ENCODE peak calls at places on chromosomes 7 and 10, in nine cellular contexts. One of them, this sample, is unnamed.

GRCh38 chr10:11875499-11876281 is 52.5 kb downstream of the PROSER2 start:
- DNase-seq in CD4-positive, CD25-positive, alpha-beta regulatory T cell: no peak
- DNase-seq in cardiac muscle cell: no peak
- DNase-seq in CD8-positive, alpha-beta T cell: no peak
- DNase-seq in CD8-positive, alpha-beta memory T cell: no peak
- DNase-seq in neuronal stem cell: no peak
- DNase-seq in HCT116: peak; percentile 88
- DNase-seq in endothelial cell of umbilical vein: peak; percentile 48
- DNase-seq in spleen: peak; percentile 70
- DNase-seq in this sample: peak; percentile 97

GRCh38 chr10:75417522-75417927 is 13.9 kb upstream of the LRMDA start:
- DNase-seq in cardiac muscle cell: no peak
- DNase-seq in endothelial cell of umbilical vein: no peak
- DNase-seq in neuronal stem cell: no peak
- DNase-seq in CD8-positive, alpha-beta memory T cell: no peak
- DNase-seq in CD8-positive, alpha-beta T cell: no peak
- DNase-seq in HCT116: no peak
- DNase-seq in CD4-positive, CD25-positive, alpha-beta regulatory T cell: no peak
- DNase-seq in spleen: no peak
- DNase-seq in this sample: no peak

GRCh38 chr10:4131407-4132215 is 346.6 kb upstream of the KLF6 start:
- DNase-seq in CD8-positive, alpha-beta memory T cell: peak; percentile 37
- DNase-seq in endothelial cell of umbilical vein: peak; percentile 86
- DNase-seq in HCT116: no peak
- DNase-seq in CD8-positive, alpha-beta T cell: no peak
- DNase-seq in spleen: no peak
- DNase-seq in CD4-positive, CD25-positive, alpha-beta regulatory T cell: peak; percentile 76
- DNase-seq in neuronal stem cell: no peak
- DNase-seq in cardiac muscle cell: no peak
- DNase-seq in this sample: no peak

GRCh38 chr10:17206210-17206709 is 4.8 kb upstream of the TRDMT1 start:
- DNase-seq in HCT116: no peak
- DNase-seq in CD8-positive, alpha-beta memory T cell: peak; percentile 74
- DNase-seq in cardiac muscle cell: no peak
- DNase-seq in spleen: no peak
- DNase-seq in neuronal stem cell: no peak
- DNase-seq in CD8-positive, alpha-beta T cell: peak; percentile 11
- DNase-seq in CD4-positive, CD25-positive, alpha-beta regulatory T cell: peak; percentile 71
- DNase-seq in endothelial cell of umbilical vein: peak; percentile 42
- DNase-seq in this sample: no peak

GRCh38 chr10:4068255-4069028 is 283.4 kb upstream of the KLF6 start:
- DNase-seq in CD8-positive, alpha-beta T cell: no peak
- DNase-seq in HCT116: no peak
- DNase-seq in CD8-positive, alpha-beta memory T cell: no peak
- DNase-seq in endothelial cell of umbilical vein: no peak
- DNase-seq in CD4-positive, CD25-positive, alpha-beta regulatory T cell: no peak
- DNase-seq in spleen: no peak
- DNase-seq in neuronal stem cell: no peak
- DNase-seq in cardiac muscle cell: no peak
- DNase-seq in this sample: no peak

GRCh38 chr10:31749293-31749692 is 179.3 kb downstream of the ARHGAP12 start:
- DNase-seq in neuronal stem cell: no peak
- DNase-seq in endothelial cell of umbilical vein: no peak
- DNase-seq in HCT116: no peak
- DNase-seq in cardiac muscle cell: no peak
- DNase-seq in CD8-positive, alpha-beta T cell: no peak
- DNase-seq in CD8-positive, alpha-beta memory T cell: no peak
- DNase-seq in spleen: no peak
- DNase-seq in CD4-positive, CD25-positive, alpha-beta regulatory T cell: no peak
- DNase-seq in this sample: no peak

GRCh38 chr10:6179078-6179477 is 23.7 kb upstream of the PFKFB3 start:
- DNase-seq in CD4-positive, CD25-positive, alpha-beta regulatory T cell: no peak
- DNase-seq in spleen: no peak
- DNase-seq in neuronal stem cell: no peak
- DNase-seq in CD8-positive, alpha-beta T cell: no peak
- DNase-seq in endothelial cell of umbilical vein: no peak
- DNase-seq in cardiac muscle cell: no peak
- DNase-seq in HCT116: no peak
- DNase-seq in CD8-positive, alpha-beta memory T cell: no peak
- DNase-seq in this sample: no peak

GRCh38 chr10:70271996-70272924 is 11.5 kb downstream of the NPFFR1 start:
- DNase-seq in neuronal stem cell: no peak
- DNase-seq in HCT116: no peak
- DNase-seq in CD8-positive, alpha-beta memory T cell: no peak
- DNase-seq in CD4-positive, CD25-positive, alpha-beta regulatory T cell: no peak
- DNase-seq in spleen: no peak
- DNase-seq in CD8-positive, alpha-beta T cell: no peak
- DNase-seq in cardiac muscle cell: no peak
- DNase-seq in endothelial cell of umbilical vein: no peak
- DNase-seq in this sample: no peak

GRCh38 chr7:40303996-40304395 is 169.2 kb downstream of the SUGCT start:
- DNase-seq in HCT116: no peak
- DNase-seq in cardiac muscle cell: no peak
- DNase-seq in CD8-positive, alpha-beta T cell: no peak
- DNase-seq in CD4-positive, CD25-positive, alpha-beta regulatory T cell: no peak
- DNase-seq in neuronal stem cell: no peak
- DNase-seq in endothelial cell of umbilical vein: peak; percentile 93
- DNase-seq in spleen: no peak
- DNase-seq in CD8-positive, alpha-beta memory T cell: no peak
- DNase-seq in this sample: no peak

GRCh38 chr10:118594392-118595063 is 920 bp downstream of the PRLHR start:
- DNase-seq in CD8-positive, alpha-beta memory T cell: peak; percentile 45
- DNase-seq in spleen: no peak
- DNase-seq in CD8-positive, alpha-beta T cell: peak; percentile 3
- DNase-seq in HCT116: no peak
- DNase-seq in endothelial cell of umbilical vein: peak; percentile 35
- DNase-seq in neuronal stem cell: peak; percentile 92
- DNase-seq in CD4-positive, CD25-positive, alpha-beta regulatory T cell: peak; percentile 23
- DNase-seq in cardiac muscle cell: peak; percentile 92
- DNase-seq in this sample: no peak

GRCh38 chr10:45555789-45556188 is 116.8 kb downstream of the ZFAND4 start:
- DNase-seq in spleen: no peak
- DNase-seq in HCT116: no peak
- DNase-seq in neuronal stem cell: no peak
- DNase-seq in CD8-positive, alpha-beta T cell: no peak
- DNase-seq in endothelial cell of umbilical vein: no peak
- DNase-seq in CD8-positive, alpha-beta memory T cell: no peak
- DNase-seq in CD4-positive, CD25-positive, alpha-beta regulatory T cell: no peak
- DNase-seq in cardiac muscle cell: no peak
- DNase-seq in this sample: no peak

GRCh38 chr10:97059872-97060205 is 125.9 kb downstream of the SLIT1 start:
- DNase-seq in CD4-positive, CD25-positive, alpha-beta regulatory T cell: no peak
- DNase-seq in cardiac muscle cell: no peak
- DNase-seq in endothelial cell of umbilical vein: no peak
- DNase-seq in CD8-positive, alpha-beta memory T cell: no peak
- DNase-seq in neuronal stem cell: no peak
- DNase-seq in CD8-positive, alpha-beta T cell: no peak
- DNase-seq in HCT116: no peak
- DNase-seq in spleen: peak; percentile 55
- DNase-seq in this sample: no peak

GRCh38 chr10:33803248-33803647 is 468.8 kb upstream of the NRP1 start:
- DNase-seq in spleen: no peak
- DNase-seq in neuronal stem cell: no peak
- DNase-seq in CD8-positive, alpha-beta T cell: no peak
- DNase-seq in CD4-positive, CD25-positive, alpha-beta regulatory T cell: no peak
- DNase-seq in endothelial cell of umbilical vein: peak; percentile 34
- DNase-seq in cardiac muscle cell: no peak
- DNase-seq in HCT116: peak; percentile 46
- DNase-seq in CD8-positive, alpha-beta memory T cell: no peak
- DNase-seq in this sample: no peak

DNA sequence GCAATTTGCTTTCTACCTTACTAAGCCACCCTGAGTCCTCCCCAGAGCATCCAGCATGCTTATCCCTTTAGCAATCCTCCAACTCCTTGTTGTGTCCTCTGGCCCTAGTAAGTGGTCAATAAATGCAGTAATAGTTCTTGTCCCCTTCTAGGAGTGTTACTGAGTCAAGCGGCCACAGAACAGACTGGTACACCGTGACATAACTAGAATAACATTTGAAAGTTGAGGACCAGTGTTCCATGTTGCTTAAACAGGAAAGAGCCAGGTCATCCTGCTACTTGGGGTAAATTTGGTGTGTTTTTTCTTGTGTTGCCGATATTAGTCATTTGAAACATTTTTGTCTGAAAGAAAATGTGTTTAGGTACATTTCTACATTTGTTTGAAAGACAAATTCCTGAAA is 4.8 kb upstream of the CDK6 start:
- DNase-seq in spleen: no peak
- DNase-seq in CD8-positive, alpha-beta memory T cell: no peak
- DNase-seq in CD4-positive, CD25-positive, alpha-beta regulatory T cell: no peak
- DNase-seq in endothelial cell of umbilical vein: no peak
- DNase-seq in CD8-positive, alpha-beta T cell: no peak
- DNase-seq in neuronal stem cell: no peak
- DNase-seq in cardiac muscle cell: no peak
- DNase-seq in HCT116: no peak
- DNase-seq in this sample: no peak
- H3K9me3 ChIP-seq in spleen: no peaks in the 10 kb centered on the region
- H3K9me3 ChIP-seq in CD8-positive, alpha-beta memory T cell: no peaks in the 10 kb centered on the region
- H3K9me3 ChIP-seq in CD4-positive, CD25-positive, alpha-beta regulatory T cell: no peaks in the 10 kb centered on the region
- H3K9me3 ChIP-seq in endothelial cell of umbilical vein: no peaks in the 10 kb centered on the region
- H3K9me3 ChIP-seq in CD8-positive, alpha-beta T cell: no peaks in the 10 kb centered on the region
- H3K9me3 ChIP-seq in neuronal stem cell: no peaks in the 10 kb centered on the region
- H3K9me3 ChIP-seq in cardiac muscle cell: no peaks in the 10 kb centered on the region
- H3K9me3 ChIP-seq in HCT116: no peaks in the 10 kb centered on the region
- H3K9me3 ChIP-seq in this sample: no peaks in the 10 kb centered on the region

DNA sequence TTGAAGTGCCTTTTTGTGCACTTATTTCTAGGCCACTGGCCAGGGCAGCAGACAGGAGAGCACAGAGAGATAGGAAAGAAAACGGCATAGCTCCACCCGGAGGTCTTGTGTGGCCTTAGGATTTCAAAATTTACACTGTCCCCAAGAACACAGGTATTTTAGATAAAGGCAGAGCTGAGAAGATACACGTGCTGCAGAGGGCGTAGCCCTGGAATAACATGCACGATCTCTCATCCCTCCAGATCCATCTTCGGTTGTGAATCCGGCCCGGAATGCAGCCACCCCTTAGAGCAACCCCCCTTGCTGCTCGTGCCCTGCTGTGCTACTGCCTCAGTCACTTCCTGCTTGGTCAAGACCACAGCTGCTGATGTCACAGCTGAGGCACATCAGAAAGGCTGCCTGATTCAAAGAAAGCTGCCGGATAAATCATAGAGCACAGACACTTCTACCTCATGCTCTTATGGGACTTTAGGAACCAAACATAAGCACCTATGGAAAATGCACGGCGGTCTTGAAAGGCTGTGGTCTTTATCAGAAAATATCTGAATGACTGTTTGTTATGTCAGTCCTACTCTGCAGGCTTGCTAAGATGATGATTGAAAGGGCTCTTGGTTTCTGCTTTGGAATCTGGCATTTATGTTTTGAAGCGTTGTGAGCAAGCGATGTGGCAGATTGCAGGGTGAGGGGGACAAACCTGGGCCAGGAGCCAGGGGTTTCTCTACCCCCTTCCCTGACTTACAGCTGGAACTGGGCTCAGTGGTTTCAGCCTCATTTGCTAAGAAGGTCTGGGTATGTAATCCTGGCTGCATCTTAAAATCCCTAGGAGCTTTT is 152.0 kb downstream of the SVIL start:
- DNase-seq in CD8-positive, alpha-beta memory T cell: peak; percentile 33
- DNase-seq in spleen: no peak
- DNase-seq in endothelial cell of umbilical vein: no peak
- DNase-seq in neuronal stem cell: no peak
- DNase-seq in CD8-positive, alpha-beta T cell: no peak
- DNase-seq in HCT116: no peak
- DNase-seq in cardiac muscle cell: no peak
- DNase-seq in CD4-positive, CD25-positive, alpha-beta regulatory T cell: no peak
- DNase-seq in this sample: peak; percentile 18
- H3K4me1 ChIP-seq in CD8-positive, alpha-beta memory T cell: peaks cover 8% of the 10 kb centered on the region
- H3K4me1 ChIP-seq in spleen: peaks cover 9% of the 10 kb centered on the region
- H3K4me1 ChIP-seq in endothelial cell of umbilical vein: peaks cover 8% of the 10 kb centered on the region
- H3K4me1 ChIP-seq in neuronal stem cell: no peaks in the 10 kb centered on the region
- H3K4me1 ChIP-seq in CD8-positive, alpha-beta T cell: peaks cover 22% of the 10 kb centered on the region
- H3K4me1 ChIP-seq in HCT116: no peaks in the 10 kb centered on the region
- H3K4me1 ChIP-seq in cardiac muscle cell: peaks cover 4% of the 10 kb centered on the region
- H3K4me1 ChIP-seq in CD4-positive, CD25-positive, alpha-beta regulatory T cell: no peaks in the 10 kb centered on the region
- H3K4me1 ChIP-seq in this sample: no peaks in the 10 kb centered on the region

DNA sequence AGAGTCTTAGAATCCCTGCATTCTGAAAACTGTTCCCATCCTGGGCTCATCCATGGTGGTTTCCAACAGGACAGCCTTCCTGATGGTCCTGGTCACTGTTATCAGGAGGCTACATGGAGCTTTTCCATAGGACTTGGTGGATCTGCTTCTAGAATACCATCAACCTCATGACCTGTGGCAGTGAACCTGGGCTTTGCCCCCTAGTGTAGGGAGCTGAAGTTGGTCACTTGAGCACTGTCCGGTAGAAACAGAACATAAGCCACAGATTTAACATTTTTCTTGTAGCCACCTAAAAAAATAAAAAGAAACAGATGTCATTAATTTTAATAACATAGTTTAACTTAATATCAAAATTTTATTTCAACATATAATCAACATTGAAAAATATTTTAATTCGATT is 165.8 kb downstream of the TMEM178B start:
- DNase-seq in spleen: no peak
- DNase-seq in CD8-positive, alpha-beta memory T cell: no peak
- DNase-seq in cardiac muscle cell: no peak
- DNase-seq in endothelial cell of umbilical vein: no peak
- DNase-seq in neuronal stem cell: no peak
- DNase-seq in CD4-positive, CD25-positive, alpha-beta regulatory T cell: no peak
- DNase-seq in CD8-positive, alpha-beta T cell: no peak
- DNase-seq in HCT116: no peak
- DNase-seq in this sample: no peak
- H3K27me3 ChIP-seq in spleen: no peaks in the 10 kb centered on the region
- H3K27me3 ChIP-seq in CD8-positive, alpha-beta memory T cell: no peaks in the 10 kb centered on the region
- H3K27me3 ChIP-seq in cardiac muscle cell: no peaks in the 10 kb centered on the region
- H3K27me3 ChIP-seq in endothelial cell of umbilical vein: no peaks in the 10 kb centered on the region
- H3K27me3 ChIP-seq in neuronal stem cell: no peaks in the 10 kb centered on the region
- H3K27me3 ChIP-seq in CD4-positive, CD25-positive, alpha-beta regulatory T cell: no peaks in the 10 kb centered on the region
- H3K27me3 ChIP-seq in CD8-positive, alpha-beta T cell: no peaks in the 10 kb centered on the region
- H3K27me3 ChIP-seq in HCT116: peaks cover 57% of the 10 kb centered on the region
- H3K27me3 ChIP-seq in this sample: no peaks in the 10 kb centered on the region

GRCh38 chr10:130361351-130362105 is 225.3 kb downstream of the GLRX3 start:
- DNase-seq in HCT116: no peak
- DNase-seq in neuronal stem cell: no peak
- DNase-seq in cardiac muscle cell: no peak
- DNase-seq in CD8-positive, alpha-beta T cell: no peak
- DNase-seq in spleen: no peak
- DNase-seq in CD4-positive, CD25-positive, alpha-beta regulatory T cell: no peak
- DNase-seq in CD8-positive, alpha-beta memory T cell: no peak
- DNase-seq in endothelial cell of umbilical vein: no peak
- DNase-seq in this sample: no peak
- H3K9me3 ChIP-seq in HCT116: no peaks in the 10 kb centered on the region
- H3K9me3 ChIP-seq in neuronal stem cell: no peaks in the 10 kb centered on the region
- H3K9me3 ChIP-seq in cardiac muscle cell: no peaks in the 10 kb centered on the region
- H3K9me3 ChIP-seq in CD8-positive, alpha-beta T cell: no peaks in the 10 kb centered on the region
- H3K9me3 ChIP-seq in spleen: peaks cover 3% of the 10 kb centered on the region
- H3K9me3 ChIP-seq in CD4-positive, CD25-positive, alpha-beta regulatory T cell: no peaks in the 10 kb centered on the region
- H3K9me3 ChIP-seq in CD8-positive, alpha-beta memory T cell: no peaks in the 10 kb centered on the region
- H3K9me3 ChIP-seq in endothelial cell of umbilical vein: peaks cover 10% of the 10 kb centered on the region
- H3K9me3 ChIP-seq in this sample: no peaks in the 10 kb centered on the region

GRCh38 chr10:71770789-71771188 is 2.5 kb downstream of the VSIR start:
- DNase-seq in endothelial cell of umbilical vein: no peak
- DNase-seq in neuronal stem cell: no peak
- DNase-seq in cardiac muscle cell: no peak
- DNase-seq in CD8-positive, alpha-beta T cell: no peak
- DNase-seq in CD4-positive, CD25-positive, alpha-beta regulatory T cell: no peak
- DNase-seq in CD8-positive, alpha-beta memory T cell: no peak
- DNase-seq in HCT116: no peak
- DNase-seq in spleen: peak; percentile 86
- DNase-seq in this sample: no peak
- H3K4me1 ChIP-seq in endothelial cell of umbilical vein: peaks cover 44% of the 10 kb centered on the region
- H3K4me1 ChIP-seq in neuronal stem cell: peaks cover 4% of the 10 kb centered on the region
- H3K4me1 ChIP-seq in cardiac muscle cell: no peaks in the 10 kb centered on the region
- H3K4me1 ChIP-seq in CD8-positive, alpha-beta T cell: peaks cover 73% of the 10 kb centered on the region
- H3K4me1 ChIP-seq in CD4-positive, CD25-positive, alpha-beta regulatory T cell: peaks cover 83% of the 10 kb centered on the region
- H3K4me1 ChIP-seq in CD8-positive, alpha-beta memory T cell: peaks cover 84% of the 10 kb centered on the region
- H3K4me1 ChIP-seq in HCT116: peaks cover 90% of the 10 kb centered on the region
- H3K4me1 ChIP-seq in spleen: peaks cover 100% of the 10 kb centered on the region
- H3K4me1 ChIP-seq in this sample: peaks cover 75% of the 10 kb centered on the region

GRCh38 chr10:7411671-7412481 is 1.0 kb upstream of the SFMBT2 start:
- DNase-seq in spleen: peak; percentile 83
- DNase-seq in CD8-positive, alpha-beta memory T cell: peak; percentile 38
- DNase-seq in neuronal stem cell: no peak
- DNase-seq in CD8-positive, alpha-beta T cell: no peak
- DNase-seq in CD4-positive, CD25-positive, alpha-beta regulatory T cell: peak; percentile 37
- DNase-seq in endothelial cell of umbilical vein: no peak
- DNase-seq in cardiac muscle cell: no peak
- DNase-seq in HCT116: no peak
- DNase-seq in this sample: no peak
- H3K27me3 ChIP-seq in spleen: no peaks in the 10 kb centered on the region
- H3K27me3 ChIP-seq in CD8-positive, alpha-beta memory T cell: no peaks in the 10 kb centered on the region
- H3K27me3 ChIP-seq in neuronal stem cell: peaks cover 76% of the 10 kb centered on the region
- H3K27me3 ChIP-seq in CD8-positive, alpha-beta T cell: no peaks in the 10 kb centered on the region
- H3K27me3 ChIP-seq in CD4-positive, CD25-positive, alpha-beta regulatory T cell: peaks cover 3% of the 10 kb centered on the region
- H3K27me3 ChIP-seq in endothelial cell of umbilical vein: peaks cover 55% of the 10 kb centered on the region
- H3K27me3 ChIP-seq in cardiac muscle cell: peaks cover 79% of the 10 kb centered on the region
- H3K27me3 ChIP-seq in HCT116: no peaks in the 10 kb centered on the region
- H3K27me3 ChIP-seq in this sample: no peaks in the 10 kb centered on the region

This sample was measured in Caco-2.